ENCODE peak calls at places on chromosomes 6 and 20, in nine cellular contexts. H, V, D, G, W, F, C, P and O are unnamed samples.

GRCh38 chr20:942611-943010 is 26.5 kb upstream of the ANGPT4 start:
- DNase-seq in H (no peak), V (no peak), D (peak; percentile 35), G (no peak), W (no peak), F (no peak), C (no peak), P (no peak), O (no peak)

GRCh38 chr6:52575490-52575868 is 1.4 kb downstream of the TRAM2 start:
- DNase-seq in H (no peak), V (no peak), D (no peak), G (no peak), W (peak; percentile 34), F (no peak), C (peak; percentile 38), P (no peak), O (no peak)

GRCh38 chr20:49615401-49616153 is 47.6 kb upstream of the PTGIS start:
- DNase-seq in H (peak; percentile 76), V (no peak), D (peak; percentile 52), G (peak; percentile 47), W (no peak), F (no peak), C (no peak), P (peak; percentile 48), O (no peak)

GRCh38 chr6:150212745-150213144 is 69.9 kb downstream of the PPP1R14C start:
- DNase-seq in H (no peak), V (no peak), D (no peak), G (no peak), W (no peak), F (no peak), C (peak; percentile 15), P (no peak), O (no peak)

GRCh38 chr20:24773751-24774201 is 175.3 kb upstream of the CST7 start:
- DNase-seq in H (no peak), V (no peak), D (no peak), G (peak; percentile 95), W (peak; percentile 94), F (peak; percentile 75), C (peak; percentile 67), P (peak; percentile 55), O (peak; percentile 74)

GRCh38 chr6:33668914-33669313 is 42.6 kb downstream of the UQCC2 start:
- DNase-seq in H (no peak), V (no peak), D (no peak), G (peak; percentile 76), W (peak; percentile 28), F (no peak), C (no peak), P (no peak), O (no peak)

GRCh38 chr6:136445063-136445462 is 105.2 kb downstream of the MAP7 start:
- DNase-seq in H (no peak), V (no peak), D (no peak), G (no peak), W (no peak), F (no peak), C (no peak), P (no peak), O (no peak)

GRCh38 chr20:3432844-3433243 is 25.4 kb upstream of the DNAAF9 start:
- DNase-seq in H (no peak), V (no peak), D (no peak), G (no peak), W (no peak), F (no peak), C (no peak), P (no peak), O (no peak)

GRCh38 chr20:11204926-11205768 is 531.3 kb upstream of the JAG1 start:
- DNase-seq in H (peak; percentile 30), V (peak; percentile 51), D (no peak), G (peak; percentile 84), W (peak; percentile 57), F (peak; percentile 79), C (peak; percentile 71), P (peak; percentile 38), O (peak; percentile 79)

GRCh38 chr6:30955367-30956042 is 14.7 kb downstream of the MUCL3 start:
- DNase-seq in H (peak; percentile 78), V (peak; percentile 78), D (peak; percentile 92), G (peak; percentile 47), W (peak; percentile 61), F (no peak), C (peak; percentile 57), P (peak; percentile 66), O (no peak)

GRCh38 chr20:35320396-35321126 is 28.3 kb upstream of the FAM83C start:
- DNase-seq in H (no peak), V (no peak), D (no peak), G (peak; percentile 91), W (peak; percentile 94), F (peak; percentile 50), C (peak; percentile 78), P (peak; percentile 49), O (no peak)

GRCh38 chr6:41967312-41968287 is 26.0 kb upstream of the CCND3 start:
- DNase-seq in H (no peak), V (no peak), D (no peak), G (peak; percentile 60), W (no peak), F (peak; percentile 46), C (peak; percentile 57), P (no peak), O (no peak)

GRCh38 chr6:16274519-16275229 is 36.3 kb downstream of the GMPR start:
- DNase-seq in H (no peak), V (no peak), D (no peak), G (no peak), W (no peak), F (no peak), C (no peak), P (no peak), O (no peak)

GRCh38 chr6:90695316-90695715 is 108.4 kb upstream of the MAP3K7 start:
- DNase-seq in H (no peak), V (no peak), D (no peak), G (no peak), W (no peak), F (no peak), C (no peak), P (no peak), O (no peak)

GRCh38 chr20:51432875-51433274 is 109.6 kb downstream of the NFATC2 start:
- DNase-seq in H (no peak), V (no peak), D (no peak), G (peak; percentile 59), W (no peak), F (no peak), C (no peak), P (no peak), O (no peak)

GRCh38 chr6:151229401-151230276 is 10.1 kb upstream of the AKAP12 start:
- DNase-seq in H (no peak), V (no peak), D (no peak), G (no peak), W (no peak), F (no peak), C (no peak), P (no peak), O (no peak)

GRCh38 chr20:4289875-4290274 is 274.5 kb upstream of the RNF24 start:
- DNase-seq in H (no peak), V (no peak), D (no peak), G (peak; percentile 6), W (no peak), F (no peak), C (no peak), P (no peak), O (no peak)

GRCh38 chr6:110475255-110475654 is 1.2 kb downstream of the SLC22A16 start:
- DNase-seq in H (no peak), V (no peak), D (no peak), G (no peak), W (no peak), F (no peak), C (no peak), P (no peak), O (no peak)

GRCh38 chr20:32004963-32005362 is 5.3 kb upstream of the CCM2L start:
- DNase-seq in H (no peak), V (no peak), D (no peak), G (peak; percentile 21), W (peak; percentile 35), F (peak; percentile 32), C (peak; percentile 55), P (peak; percentile 60), O (peak; percentile 40)

GRCh38 chr6:5667737-5668136 is 339.0 kb downstream of the NRN1 start:
- DNase-seq in H (no peak), V (no peak), D (no peak), G (no peak), W (no peak), F (no peak), C (no peak), P (no peak), O (no peak)

GRCh38 chr20:10848810-10849370 is 175.1 kb upstream of the JAG1 start:
- DNase-seq in H (no peak), V (no peak), D (no peak), G (peak; percentile 95), W (peak; percentile 90), F (peak; percentile 95), C (peak; percentile 96), P (peak; percentile 51), O (peak; percentile 19)

GRCh38 chr20:48818481-48818987 is 9.3 kb downstream of the PREX1 start:
- DNase-seq in H (no peak), V (no peak), D (peak; percentile 57), G (no peak), W (no peak), F (no peak), C (no peak), P (no peak), O (no peak)

GRCh38 chr6:1325471-1326309 is 13.8 kb downstream of the FOXQ1 start:
- DNase-seq in H (no peak), V (no peak), D (no peak), G (peak; percentile 99), W (peak; percentile 99), F (peak; percentile 95), C (peak; percentile 95), P (peak; percentile 72), O (peak; percentile 77)

GRCh38 chr6:16205377-16206144 is 32.8 kb upstream of the GMPR start:
- DNase-seq in H (no peak), V (peak; percentile 59), D (no peak), G (no peak), W (no peak), F (peak; percentile 56), C (peak; percentile 89), P (peak; percentile 80), O (no peak)

GRCh38 chr6:20875369-20875963 is 341.2 kb downstream of the CDKAL1 start:
- DNase-seq in H (no peak), V (no peak), D (no peak), G (peak; percentile 65), W (peak; percentile 27), F (peak; percentile 71), C (peak; percentile 68), P (no peak), O (no peak)